ENCODE peak calls at places on chromosomes 5 and 9, in seven cellular contexts. K, C, D, W, J, A and G are unnamed samples.
A peak's percentile ranks its signal among the peaks of the same experiment; 100 is the strongest.

GRCh38 chr9:87564111-87564510 is 66.4 kb downstream of the DAPK1 start:
- DNase-seq in K (no peak), C (no peak), D (no peak), W (no peak), J (no peak), A (no peak), G (no peak)

GRCh38 chr9:128987800-128988199 is 40.3 kb downstream of the NUP188 start:
- DNase-seq in K (no peak), C (peak; percentile 33), D (no peak), W (no peak), J (no peak), A (no peak), G (peak; percentile 87)

GRCh38 chr5:107571621-107572489 is 98.9 kb downstream of the EFNA5 start:
- DNase-seq in K (peak; percentile 96), C (peak; percentile 85), D (peak; percentile 77), W (peak; percentile 92), J (peak; percentile 87), A (peak; percentile 95), G (peak; percentile 98)

GRCh38 chr9:134552349-134552990 is 89.1 kb upstream of the COL5A1 start:
- DNase-seq in K (peak; percentile 74), C (no peak), D (no peak), W (peak; percentile 36), J (no peak), A (no peak), G (peak; percentile 60)

GRCh38 chr9:91736311-91736710 is 213.7 kb downstream of the ROR2 start:
- DNase-seq in K (no peak), C (no peak), D (no peak), W (no peak), J (no peak), A (no peak), G (no peak)

GRCh38 chr5:36982146-36982545 is 105.6 kb downstream of the NIPBL start:
- DNase-seq in K (no peak), C (no peak), D (no peak), W (no peak), J (no peak), A (no peak), G (no peak)

GRCh38 chr9:78539904-78540303 is 243.0 kb downstream of the PSAT1 start:
- DNase-seq in K (no peak), C (no peak), D (no peak), W (no peak), J (no peak), A (no peak), G (no peak)

GRCh38 chr9:107760469-107761242 is 271.1 kb upstream of the KLF4 start:
- DNase-seq in K (no peak), C (peak; percentile 31), D (no peak), W (peak; percentile 81), J (no peak), A (no peak), G (peak; percentile 88)

GRCh38 chr9:6186691-6187090 is 28.9 kb upstream of the IL33 start:
- DNase-seq in K (no peak), C (no peak), D (no peak), W (no peak), J (no peak), A (peak; percentile 9), G (no peak)

GRCh38 chr5:176837707-176838115 is 27.4 kb downstream of the UNC5A start:
- DNase-seq in K (peak; percentile 94), C (peak; percentile 33), D (peak; percentile 64), W (peak; percentile 89), J (no peak), A (peak; percentile 75), G (peak; percentile 93)

GRCh38 chr5:1488882-1489680 is 34.7 kb downstream of the LPCAT1 start:
- DNase-seq in K (no peak), C (no peak), D (no peak), W (no peak), J (no peak), A (no peak), G (no peak)

GRCh38 chr9:135070198-135070951 is 17.1 kb upstream of the OLFM1 start:
- DNase-seq in K (peak; percentile 49), C (peak; percentile 22), D (no peak), W (peak; percentile 30), J (no peak), A (peak; percentile 39), G (peak; percentile 50)

GRCh38 chr9:38094165-38094564 is 25.1 kb upstream of the SHB start:
- DNase-seq in K (no peak), C (no peak), D (no peak), W (no peak), J (no peak), A (no peak), G (no peak)

GRCh38 chr5:134041570-134042411 is 37.0 kb upstream of the VDAC1 start:
- DNase-seq in K (no peak), C (no peak), D (no peak), W (no peak), J (no peak), A (no peak), G (peak; percentile 32)

GRCh38 chr5:57470339-57470738 is 12.3 kb downstream of the ACTBL2 start:
- DNase-seq in K (no peak), C (no peak), D (no peak), W (no peak), J (no peak), A (peak; percentile 11), G (no peak)

GRCh38 chr9:83620841-83621636 is 1.9 kb upstream of the IDNK start:
- DNase-seq in K (no peak), C (no peak), D (peak; percentile 11), W (no peak), J (peak; percentile 55), A (peak; percentile 81), G (no peak)

GRCh38 chr5:91419571-91420537 is 36.7 kb upstream of the ARRDC3 start:
- DNase-seq in K (no peak), C (peak; percentile 25), D (peak; percentile 69), W (peak; percentile 45), J (peak; percentile 28), A (peak; percentile 86), G (peak; percentile 55)

GRCh38 chr9:137696526-137696925 is 77.7 kb downstream of the EHMT1 start:
- DNase-seq in K (no peak), C (no peak), D (no peak), W (no peak), J (no peak), A (no peak), G (no peak)

GRCh38 chr5:31481531-31481930 is 50.4 kb downstream of the DROSHA start:
- DNase-seq in K (no peak), C (no peak), D (no peak), W (no peak), J (no peak), A (no peak), G (no peak)